ENCODE peak calls at places on chromosome 5, in four cellular contexts. H, T, C and Y are unnamed samples. For H3K27me3 and H3K4me1, the result is how much of the 10 kb centered on the place peaks cover.

GRCh38 chr5:168575391-168576372 is 3.5 kb downstream of the PANK3 start:
- DNase-seq in H (peak), C (no peak), T (no peak), Y (no peak)

GRCh38 chr5:67350600-67351315 is 154.2 kb upstream of the CD180 start:
- DNase-seq in H (no peak), T (no peak), C (peak), Y (no peak)

GRCh38 chr5:112703866-112704820 is 33.5 kb upstream of the APC start:
- DNase-seq in T (no peak), H (peak), C (no peak), Y (no peak)

GRCh38 chr5:125316913-125317545 is 570.6 kb upstream of the ZNF608 start:
- DNase-seq in H (no peak), T (no peak), C (no peak), Y (no peak)

GRCh38 chr5:35087971-35088370 is 40.2 kb upstream of the AGXT2 start:
- DNase-seq in C (no peak), H (peak), T (no peak), Y (no peak)

GRCh38 chr5:155200608-155201007 is 187.1 kb downstream of the KIF4B start:
- DNase-seq in H (no peak), T (no peak), C (no peak), Y (no peak)

GRCh38 chr5:128287740-128288139 is 204.2 kb downstream of the SLC12A2 start:
- DNase-seq in C (no peak), H (no peak), T (no peak), Y (no peak)

GRCh38 chr5:40481226-40481625 is 198.5 kb upstream of the PTGER4 start:
- DNase-seq in C (no peak), T (no peak), H (peak), Y (no peak)

GRCh38 chr5:32996336-32996735 is 285.2 kb downstream of the NPR3 start:
- DNase-seq in C (no peak), H (no peak), T (no peak), Y (no peak)

GRCh38 chr5:178113141-178113787 is at the start of gene N4BP3:
- DNase-seq in T (peak), C (peak), H (peak), Y (no peak)

GRCh38 chr5:81525690-81526089 is 131.8 kb upstream of the ACOT12 start:
- DNase-seq in T (no peak), H (peak), C (no peak), Y (no peak)

GRCh38 chr5:9888517-9888916 is 258.4 kb upstream of the TAS2R1 start:
- DNase-seq in C (no peak), H (peak), T (no peak), Y (no peak)

GRCh38 chr5:34756781-34757624 is 82.0 kb upstream of the TTC23L start:
- DNase-seq in C (no peak), H (no peak), T (no peak), Y (no peak)

GRCh38 chr5:96384353-96384752 is 48.7 kb downstream of the PCSK1 start:
- DNase-seq in T (peak), C (no peak), H (peak), Y (no peak)

GRCh38 chr5:41641621-41642020 is 131.2 kb upstream of the PLCXD3 start:
- DNase-seq in T (no peak), C (no peak), H (peak), Y (no peak)

GRCh38 chr5:54294097-54294667 is 16.2 kb downstream of the ARL15 start:
- DNase-seq in H (no peak), C (no peak), T (no peak), Y (no peak)

GRCh38 chr5:168790037-168790635 is 211.0 kb upstream of the PANK3 start:
- DNase-seq in C (no peak), H (no peak), T (no peak), Y (no peak)

GRCh38 chr5:143836161-143836725 is 24.3 kb downstream of the HMHB1 start:
- DNase-seq in C (no peak), T (no peak), H (no peak), Y (no peak)
- H3K4me3 ChIP-seq in C (no peak), T (no peak), H (no peak), Y (no peak)

DNA sequence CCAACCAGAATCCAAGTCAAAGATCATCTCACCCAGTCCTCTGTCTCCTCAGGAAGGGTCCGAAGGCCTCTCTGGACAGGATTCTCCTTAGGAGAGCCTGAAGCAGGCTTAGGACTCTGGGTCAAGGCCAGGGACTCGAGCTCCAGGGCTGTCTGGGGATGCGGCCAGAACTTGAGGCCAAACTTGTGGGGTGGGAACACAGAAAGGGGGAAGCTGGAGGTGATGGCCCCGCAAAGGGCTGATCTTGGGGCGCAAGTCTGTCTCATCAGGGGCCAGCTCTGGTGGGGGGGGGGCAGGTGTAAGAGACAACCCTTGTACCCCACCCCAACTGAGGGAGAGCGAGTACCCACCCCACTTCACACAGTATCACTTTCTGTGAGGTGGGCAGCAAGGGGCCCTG is 109.8 kb downstream of the PSD2 start:
- DNase-seq in T (no peak), C (no peak), H (no peak), Y (no peak)
- H3K27me3 ChIP-seq in T (under half), C (under half), H (half or more), Y (under half)

GRCh38 chr5:150263339-150263738 is 26.2 kb downstream of the CAMK2A start:
- DNase-seq in C (no peak), T (no peak), H (no peak), Y (no peak)
- H3K4me1 ChIP-seq in C (under half), T (under half), H (under half), Y (under half)

DNA sequence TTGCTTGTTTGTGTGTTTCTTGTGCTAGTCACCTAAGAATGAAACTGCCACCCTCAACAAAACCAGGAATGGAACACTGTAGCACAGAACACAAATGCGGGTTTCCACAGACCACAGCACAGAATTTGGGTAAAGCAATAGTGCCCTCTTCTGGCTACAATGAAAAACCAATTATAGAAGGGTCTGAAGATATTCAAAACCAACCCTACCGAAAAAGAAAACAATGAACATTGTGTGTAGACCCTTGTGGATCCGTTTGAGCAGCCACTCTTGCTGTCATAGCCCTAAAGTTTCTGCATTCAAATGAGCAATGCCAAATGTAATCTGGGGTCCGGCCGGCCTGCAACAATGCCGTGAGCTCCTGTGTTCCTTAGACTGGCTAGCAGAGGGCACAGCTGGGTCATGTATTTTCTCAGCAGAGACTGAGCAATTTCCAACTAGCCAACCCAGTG is 8.3 kb upstream of the ENC1 start:
- DNase-seq in H (peak), T (peak), C (peak), Y (no peak)
- H3K4me3 ChIP-seq in H (peak), T (no peak), C (no peak), Y (no peak)

GRCh38 chr5:51398875-51399635 is 15.8 kb downstream of the ISL1 start:
- DNase-seq in H (no peak), T (no peak), C (no peak), Y (no peak)
- H3K27me3 ChIP-seq in H (under half), T (under half), C (under half), Y (half or more)

GRCh38 chr5:116576043-116576713 is 1.6 kb upstream of the SEMA6A start:
- DNase-seq in C (no peak), H (peak), T (peak), Y (peak)
- H3K4me1 ChIP-seq in C (under half), H (under half), T (under half), Y (under half)

GRCh38 chr5:121967187-121967586 is 5.4 kb downstream of the SRFBP1 start:
- DNase-seq in H (peak), T (no peak), C (no peak), Y (no peak)

GRCh38 chr5:121974261-121974660 is 12.5 kb downstream of the SRFBP1 start:
- DNase-seq in C (no peak), H (peak), T (no peak), Y (no peak)

GRCh38 chr5:121968910-121969607 is 7.3 kb downstream of the SRFBP1 start:
- DNase-seq in C (no peak), T (no peak), H (peak), Y (no peak)

GRCh38 chr5:121975294-121975693 is 13.5 kb downstream of the SRFBP1 start:
- DNase-seq in C (no peak), T (no peak), H (no peak), Y (no peak)

GRCh38 chr5:121969660-121970295 is 8.0 kb downstream of the SRFBP1 start:
- DNase-seq in C (no peak), T (no peak), H (peak), Y (no peak)
- H3K4me3 ChIP-seq in C (no peak), T (no peak), H (no peak), Y (no peak)